ENCODE peak calls at places on chromosomes 1 and 21, in five cellular contexts. Z is HT1080, A is GM20000, B is NT2/D1, R is prostate gland. J is an unnamed sample.

GRCh38 chr1:190019717-190020116 is 457.9 kb downstream of the BRINP3 start:
- DNase-seq in A (no peak), B (no peak), R (no peak), Z (no peak), J (no peak)

GRCh38 chr21:35697321-35697808 is 363.0 kb downstream of the SETD4 start:
- DNase-seq in R (no peak), Z (peak), A (no peak), B (no peak), J (peak)

GRCh38 chr1:113058861-113059441 is 14.0 kb upstream of the LRIG2 start:
- DNase-seq in B (no peak), Z (no peak), A (no peak), R (no peak), J (no peak)

GRCh38 chr1:4424254-4424653 is 230.2 kb upstream of the AJAP1 start:
- DNase-seq in Z (no peak), B (no peak), R (no peak), A (no peak), J (no peak)

GRCh38 chr1:159067699-159068621 is 8.6 kb downstream of the AIM2 start:
- DNase-seq in R (no peak), B (no peak), A (peak), Z (no peak), J (no peak)

GRCh38 chr1:59669752-59670312 is 144.9 kb upstream of the HOOK1 start:
- DNase-seq in A (no peak), Z (no peak), B (peak), R (no peak), J (no peak)

GRCh38 chr1:65372557-65372956 is 47.9 kb upstream of the LEPR start:
- DNase-seq in R (no peak), B (no peak), A (no peak), Z (peak), J (no peak)

GRCh38 chr1:11286735-11287410 is 13.9 kb downstream of the UBIAD1 start:
- DNase-seq in B (peak), A (no peak), R (no peak), Z (no peak), J (no peak)

GRCh38 chr1:86516366-86516765 is 30.5 kb upstream of the CLCA4 start:
- DNase-seq in Z (peak), B (no peak), R (no peak), A (no peak), J (no peak)

GRCh38 chr1:218401896-218402770 is 57.0 kb downstream of the TGFB2 start:
- DNase-seq in B (no peak), R (no peak), A (no peak), Z (no peak), J (no peak)

GRCh38 chr1:151976868-151977267 is 16.8 kb downstream of the S100A10 start:
- DNase-seq in B (no peak), A (no peak), R (no peak), Z (peak), J (no peak)

GRCh38 chr1:98221926-98222325 is 301.1 kb upstream of the DPYD start:
- DNase-seq in A (no peak), B (no peak), R (no peak), Z (peak), J (no peak)

GRCh38 chr1:5622412-5622811 is 369.8 kb downstream of the NPHP4 start:
- DNase-seq in A (no peak), B (no peak), Z (no peak), R (no peak), J (no peak)

GRCh38 chr1:11980676-11980972 is 380 bp downstream of the MFN2 start:
- DNase-seq in A (no peak), Z (no peak), R (no peak), B (no peak), J (no peak)

GRCh38 chr1:200959341-200959985 is 64.1 kb downstream of the KIF21B start:
- DNase-seq in Z (no peak), R (no peak), A (no peak), B (no peak), J (no peak)

GRCh38 chr1:56491441-56491840 is 87.9 kb downstream of the PLPP3 start:
- DNase-seq in Z (no peak), A (no peak), B (no peak), R (no peak), J (no peak)

GRCh38 chr1:9399510-9400424 is 107.1 kb downstream of the SPSB1 start:
- DNase-seq in A (no peak), B (no peak), R (no peak), Z (no peak), J (no peak)

GRCh38 chr1:200415693-200416593 is 6.1 kb upstream of the ZNF281 start:
- DNase-seq in R (peak), A (peak), Z (peak), B (no peak), J (peak)

GRCh38 chr1:43671193-43671592 is 21.2 kb downstream of the KDM4A start:
- DNase-seq in R (no peak), Z (no peak), A (no peak), B (no peak), J (no peak)

GRCh38 chr1:44628962-44629756 is 45.1 kb downstream of the TMEM53 start:
- DNase-seq in B (no peak), R (no peak), A (no peak), Z (peak), J (no peak)

GRCh38 chr1:11874624-11875023 is 15.9 kb upstream of the NPPB start:
- DNase-seq in R (no peak), Z (no peak), B (no peak), A (no peak), J (no peak)

GRCh38 chr1:221069178-221069903 is 190.1 kb downstream of the HLX start:
- DNase-seq in B (no peak), A (peak), Z (no peak), R (no peak), J (no peak)

GRCh38 chr1:185420588-185421081 is 103.6 kb upstream of the IVNS1ABP start:
- DNase-seq in B (no peak), A (no peak), R (no peak), Z (no peak), J (no peak)

GRCh38 chr1:167905671-167906070 is 8.3 kb downstream of the ADCY10 start:
- DNase-seq in A (no peak), B (no peak), R (no peak), Z (no peak), J (no peak)

GRCh38 chr1:160675641-160676410 is 29.0 kb upstream of the SLAMF1 start:
- DNase-seq in B (peak), R (peak), A (peak), Z (peak), J (peak)

GRCh38 chr1:201229771-201230635 is 39.4 kb downstream of the IGFN1 start:
- DNase-seq in R (no peak), Z (peak), B (no peak), A (no peak), J (no peak)

GRCh38 chr1:109050228-109050995 is 8.5 kb upstream of the WDR47 start:
- DNase-seq in B (no peak), A (no peak), R (no peak), Z (no peak), J (no peak)

GRCh38 chr1:39450956-39451601 is 40.4 kb upstream of the BMP8A start:
- DNase-seq in R (no peak), B (no peak), A (no peak), Z (peak), J (no peak)

GRCh38 chr1:55695553-55695952 is 480.4 kb upstream of the USP24 start:
- DNase-seq in R (no peak), A (no peak), Z (no peak), B (no peak), J (no peak)

GRCh38 chr1:153612111-153612754 is 704 bp downstream of the S100A16 start:
- DNase-seq in B (no peak), R (peak), A (no peak), Z (no peak), J (no peak)

J was measured in lung.